ENCODE peak calls at places on chromosomes 3 and 15, in eight cellular contexts. S is transverse colon, D is vagina, T is heart left ventricle, A is uterus, L is A549, C is spleen, R is HCT116. J is an unnamed sample.

GRCh38 chr3:124558898-124559649 is 171.2 kb upstream of the UMPS start:
- DNase-seq in S (peak; percentile 79), D (no peak), T (peak; percentile 88), A (peak; percentile 78), L (peak; percentile 81), C (no peak), R (peak; percentile 48), J (no peak)

GRCh38 chr3:23629181-23629893 is 176.4 kb upstream of the UBE2E1 start:
- DNase-seq in S (no peak), D (no peak), T (no peak), A (no peak), L (peak; percentile 62), C (no peak), R (no peak), J (no peak)

GRCh38 chr3:99532246-99532645 is 106.1 kb upstream of the COL8A1 start:
- DNase-seq in S (peak; percentile 37), D (no peak), T (peak; percentile 39), A (peak; percentile 18), L (peak; percentile 61), C (no peak), R (peak; percentile 31), J (no peak)

GRCh38 chr3:108389361-108389760 is 93.0 kb downstream of the HHLA2 start:
- DNase-seq in S (no peak), D (no peak), T (no peak), A (no peak), L (no peak), C (no peak), R (no peak), J (no peak)

GRCh38 chr3:49006591-49007067 is 562 bp upstream of the WDR6 start:
- DNase-seq in S (peak; percentile 43), D (no peak), T (peak; percentile 54), A (peak; percentile 70), L (no peak), C (no peak), R (no peak), J (no peak)

GRCh38 chr3:53163459-53164387 is 2.7 kb downstream of the PRKCD start:
- DNase-seq in S (no peak), D (no peak), T (no peak), A (no peak), L (no peak), C (no peak), R (no peak), J (no peak)

GRCh38 chr3:159938712-159939111 is 49.9 kb upstream of the IL12A start:
- DNase-seq in S (no peak), D (no peak), T (no peak), A (no peak), L (no peak), C (no peak), R (no peak), J (no peak)

GRCh38 chr3:20069178-20069532 is 28.9 kb downstream of the KAT2B start:
- DNase-seq in S (no peak), D (no peak), T (no peak), A (no peak), L (no peak), C (no peak), R (no peak), J (no peak)

GRCh38 chr3:56254835-56255234 is 213.4 kb downstream of the ERC2 start:
- DNase-seq in S (no peak), D (no peak), T (no peak), A (no peak), L (no peak), C (no peak), R (no peak), J (no peak)

GRCh38 chr3:72748659-72749058 is 99.6 kb downstream of the SHQ1 start:
- DNase-seq in S (peak; percentile 37), D (no peak), T (no peak), A (no peak), L (no peak), C (no peak), R (no peak), J (no peak)

GRCh38 chr3:37556789-37557301 is 304.8 kb upstream of the CTDSPL start:
- DNase-seq in S (no peak), D (no peak), T (no peak), A (no peak), L (no peak), C (peak; percentile 84), R (no peak), J (no peak)

GRCh38 chr3:66489577-66489976 is 11.2 kb downstream of the LRIG1 start:
- DNase-seq in S (no peak), D (no peak), T (no peak), A (no peak), L (no peak), C (no peak), R (no peak), J (no peak)

GRCh38 chr3:156148946-156149348 is 28.6 kb downstream of the KCNAB1 start:
- DNase-seq in S (no peak), D (no peak), T (no peak), A (no peak), L (no peak), C (no peak), R (no peak), J (no peak)

DNA sequence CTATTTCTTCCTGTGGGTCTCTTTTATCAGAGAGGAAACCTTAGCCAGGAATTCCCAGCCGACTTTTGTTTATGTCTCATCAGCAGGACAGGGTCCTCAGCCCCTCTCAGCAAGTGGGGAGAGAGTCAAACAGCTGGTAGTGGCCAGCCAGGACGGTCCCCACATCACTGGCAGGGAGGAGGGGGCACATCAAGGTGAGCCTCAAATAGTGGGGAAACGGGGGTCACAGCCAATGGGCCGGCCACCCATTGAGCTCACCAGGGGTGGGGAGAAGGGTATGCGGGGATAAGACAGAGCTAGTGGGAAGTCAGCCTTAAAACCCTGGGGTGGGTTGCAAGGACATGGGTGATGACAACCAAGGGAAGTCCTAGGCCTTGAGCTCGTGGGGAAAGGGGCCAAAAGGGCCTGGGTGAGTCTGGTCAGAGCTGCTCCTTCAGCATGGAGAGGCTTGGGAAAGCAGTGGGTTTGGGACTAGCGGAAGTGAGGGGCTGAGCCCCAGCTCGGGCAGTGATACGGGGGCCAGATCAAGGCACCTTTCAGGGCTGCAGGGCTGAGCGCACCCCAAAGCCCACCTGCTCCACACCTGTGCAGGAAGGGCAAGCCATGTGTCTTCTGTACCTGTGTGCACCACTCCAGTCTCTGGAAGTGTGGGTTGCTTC is 29.3 kb upstream of the KLF13 start:
- DNase-seq in S (no peak), D (peak; percentile 70), T (no peak), A (no peak), L (no peak), C (peak; percentile 60), R (no peak), J (no peak)
- H3K4me1 ChIP-seq in S (peaks cover 27% of the 10 kb centered on the region), D (peaks cover 33% of the 10 kb centered on the region), T (peaks cover 39% of the 10 kb centered on the region), A (no peaks in the 10 kb centered on the region), L (peaks cover 69% of the 10 kb centered on the region), C (peaks cover 33% of the 10 kb centered on the region), R (peaks cover 12% of the 10 kb centered on the region), J (peaks cover 10% of the 10 kb centered on the region)

GRCh38 chr3:69121950-69122349 is 445 bp downstream of the LMOD3 start:
- DNase-seq in S (no peak), D (no peak), T (no peak), A (no peak), L (no peak), C (no peak), R (no peak), J (no peak)

GRCh38 chr3:69121513-69121912 is 882 bp downstream of the LMOD3 start:
- DNase-seq in S (no peak), D (no peak), T (no peak), A (no peak), L (no peak), C (no peak), R (no peak), J (no peak)

GRCh38 chr3:69119681-69120080 is 2.7 kb downstream of the LMOD3 start:
- DNase-seq in S (no peak), D (no peak), T (no peak), A (no peak), L (no peak), C (no peak), R (no peak), J (no peak)

GRCh38 chr3:69120879-69121464 is 1.4 kb downstream of the LMOD3 start:
- DNase-seq in S (peak; percentile 86), D (no peak), T (peak; percentile 53), A (peak; percentile 48), L (peak; percentile 85), C (no peak), R (peak; percentile 86), J (peak; percentile 1)

GRCh38 chr3:69122398-69122797 is at the start of gene LMOD3:
- DNase-seq in S (no peak), D (no peak), T (peak; percentile 40), A (no peak), L (no peak), C (no peak), R (no peak), J (no peak)
- TF ChIP-seq POLR2A in S (no peak), D (no peak), T (no peak), A (no peak), L (no peak), C (no peak), R (no peak), J (no peak)

DNA sequence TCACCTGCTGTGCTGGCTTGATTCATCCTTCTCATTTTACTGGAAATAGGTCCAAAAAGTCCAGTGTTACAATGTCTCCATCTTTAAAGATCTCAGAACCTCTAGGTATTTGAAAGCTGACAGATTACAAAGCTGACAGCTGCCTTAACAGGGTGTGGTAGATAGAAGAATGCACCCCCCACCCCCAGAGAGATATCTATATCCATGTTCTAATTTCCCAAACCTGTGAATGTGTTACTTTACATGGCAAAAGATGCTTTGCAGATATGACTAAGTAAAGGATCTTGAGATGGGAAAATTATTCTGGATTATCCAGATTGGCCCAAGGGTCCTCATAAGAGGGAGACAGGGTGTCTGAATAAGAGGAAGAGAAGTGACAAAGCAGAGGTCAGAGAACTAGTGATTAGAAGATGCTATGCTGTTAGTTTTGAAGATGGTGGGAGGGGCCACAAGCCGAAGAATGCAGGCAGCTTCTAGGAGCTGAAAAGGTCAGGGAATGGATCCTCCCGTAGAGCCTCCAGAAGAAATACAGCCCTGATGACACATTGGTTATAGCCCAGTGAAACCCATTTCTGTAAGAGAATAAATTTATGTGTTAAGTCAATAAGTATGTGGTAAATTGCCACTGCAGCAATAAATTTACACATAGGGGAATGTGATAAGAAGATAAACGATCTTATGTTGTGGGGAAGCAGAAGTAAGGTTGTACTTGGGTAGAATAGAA is 21.5 kb upstream of the FSTL1 start:
- DNase-seq in S (no peak), D (peak; percentile 18), T (no peak), A (no peak), L (no peak), C (no peak), R (no peak), J (no peak)
- H3K4me1 ChIP-seq in S (no peaks in the 10 kb centered on the region), D (peaks cover 8% of the 10 kb centered on the region), T (peaks cover 26% of the 10 kb centered on the region), A (no peaks in the 10 kb centered on the region), L (peaks cover 22% of the 10 kb centered on the region), C (no peaks in the 10 kb centered on the region), R (peaks cover 44% of the 10 kb centered on the region), J (peaks cover 9% of the 10 kb centered on the region)

GRCh38 chr15:63504247-63504978 is at the start of gene USP3:
- DNase-seq in S (peak; percentile 97), D (no peak), T (peak; percentile 97), A (peak; percentile 97), L (peak; percentile 97), C (peak; percentile 99), R (peak; percentile 89), J (peak; percentile 69)

GRCh38 chr15:63502843-63503738 is 1.3 kb upstream of the USP3 start:
- DNase-seq in S (peak; percentile 96), D (peak; percentile 96), T (peak; percentile 94), A (peak; percentile 86), L (peak; percentile 99), C (peak; percentile 97), R (peak; percentile 83), J (peak; percentile 49)

GRCh38 chr15:63502137-63502801 is 2.1 kb upstream of the USP3 start:
- DNase-seq in S (peak; percentile 52), D (no peak), T (peak; percentile 42), A (no peak), L (peak; percentile 79), C (no peak), R (no peak), J (no peak)

GRCh38 chr15:63504979-63505841 is 817 bp downstream of the USP3 start:
- DNase-seq in S (peak; percentile 80), D (no peak), T (peak; percentile 59), A (peak; percentile 53), L (peak; percentile 85), C (peak; percentile 93), R (no peak), J (no peak)

GRCh38 chr15:63503739-63504246 is 600 bp upstream of the USP3 start:
- DNase-seq in S (peak; percentile 77), D (peak; percentile 97), T (peak; percentile 76), A (peak; percentile 72), L (peak; percentile 93), C (peak; percentile 94), R (peak; percentile 75), J (no peak)
- TF ChIP-seq POLR2A in S (no peak), D (no peak), T (no peak), A (no peak), L (peak; percentile 39), C (no peak), R (no peak), J (no peak)

J was measured in esophagus squamous epithelium.